ENCODE peak calls at places on chromosomes 4 and X, in four cellular contexts. Z, N, L and R are unnamed samples.

GRCh38 chr4:2298548-2298991 is 36.7 kb upstream of the MXD4 start:
- DNase-seq in Z (no peak), N (no peak), L (no peak), R (no peak)

GRCh38 chrX:3520987-3521875 is 174.8 kb upstream of the MXRA5 start:
- DNase-seq in Z (no peak), N (no peak), L (no peak), R (no peak)

GRCh38 chr4:66653937-66654336 is 891.4 kb downstream of the CENPC start:
- DNase-seq in Z (no peak), N (no peak), L (no peak), R (no peak)

GRCh38 chr4:95059630-95060029 is 301.9 kb downstream of the BMPR1B start:
- DNase-seq in Z (no peak), N (no peak), L (no peak), R (no peak)

GRCh38 chr4:79050521-79050880 is 111.3 kb upstream of the PAQR3 start:
- DNase-seq in Z (peak; percentile 95), N (no peak), L (no peak), R (no peak)

GRCh38 chr4:172865531-172866127 is 303.0 kb upstream of the GALNT7 start:
- DNase-seq in Z (peak; percentile 28), N (no peak), L (no peak), R (no peak)

GRCh38 chrX:154029439-154029838 is 9.7 kb upstream of the IRAK1 start:
- DNase-seq in Z (no peak), N (peak; percentile 20), L (no peak), R (no peak)

GRCh38 chr4:99868126-99868596 is 26.1 kb downstream of the LAMTOR3 start:
- DNase-seq in Z (no peak), N (peak; percentile 35), L (peak; percentile 20), R (no peak)

GRCh38 chr4:107034982-107035710 is 967 bp downstream of the DKK2 start:
- DNase-seq in Z (peak; percentile 4), N (peak; percentile 42), L (no peak), R (peak; percentile 2)

GRCh38 chrX:128975716-128976115 is 547.6 kb downstream of the SMARCA1 start:
- DNase-seq in Z (peak; percentile 64), N (peak; percentile 19), L (no peak), R (no peak)

GRCh38 chr4:76512000-76512399 is 77.0 kb downstream of the SHROOM3 start:
- DNase-seq in Z (no peak), N (no peak), L (no peak), R (no peak)

GRCh38 chr4:2068566-2068965 is 9.4 kb downstream of the NAT8L start:
- DNase-seq in Z (no peak), N (no peak), L (no peak), R (no peak)

GRCh38 chr4:140819621-140820020 is 63.4 kb upstream of the TBC1D9 start:
- DNase-seq in Z (no peak), N (no peak), L (no peak), R (no peak)

GRCh38 chrX:9197231-9197630 is 163.3 kb upstream of the FAM9B start:
- DNase-seq in Z (no peak), N (no peak), L (peak; percentile 34), R (no peak)

GRCh38 chr4:86831262-86832090 is 17.7 kb downstream of the SLC10A6 start:
- DNase-seq in Z (peak; percentile 43), N (no peak), L (peak; percentile 73), R (no peak)

GRCh38 chr4:94267037-94267436 is 59.4 kb downstream of the SMARCAD1 start:
- DNase-seq in Z (no peak), N (no peak), L (no peak), R (no peak)

GRCh38 chr4:174365018-174365587 is 81.4 kb downstream of the CEP44 start:
- DNase-seq in Z (peak; percentile 68), N (no peak), L (no peak), R (no peak)

GRCh38 chr4:177699365-177700213 is 257.4 kb upstream of the AGA start:
- DNase-seq in Z (no peak), N (no peak), L (peak; percentile 60), R (no peak)

GRCh38 chr4:154292589-154292988 is 199.0 kb downstream of the DCHS2 start:
- DNase-seq in Z (no peak), N (peak; percentile 11), L (no peak), R (no peak)

GRCh38 chr4:5751918-5752802 is 41.2 kb downstream of the EVC start:
- DNase-seq in Z (no peak), N (no peak), L (peak; percentile 96), R (no peak)

GRCh38 chrX:111467896-111468295 is 43.5 kb upstream of the SERTM2 start:
- DNase-seq in Z (peak; percentile 14), N (no peak), L (no peak), R (no peak)

GRCh38 chr4:158538176-158538575 is 16.5 kb downstream of the RXFP1 start:
- DNase-seq in Z (no peak), N (no peak), L (peak; percentile 14), R (no peak)

GRCh38 chrX:115367956-115368355 is 78.4 kb downstream of the LUZP4 start:
- DNase-seq in Z (no peak), N (no peak), L (no peak), R (no peak)

GRCh38 chr4:105666693-105667092 is 41.8 kb downstream of the INTS12 start:
- DNase-seq in Z (peak; percentile 56), N (no peak), L (peak; percentile 5), R (no peak)

GRCh38 chrX:30893206-30893605 is 4.2 kb upstream of the TAB3 start:
- DNase-seq in Z (no peak), N (no peak), L (no peak), R (no peak)